ENCODE peak calls at places on chromosomes 12 and 14, in nine cellular contexts. O, J, N, T, G, R, L, W and M are unnamed samples.

GRCh38 chr12:110022980-110023633 is 23.9 kb downstream of the ANKRD13A start:
- DNase-seq in O (no peak), J (no peak), N (no peak), T (no peak), G (no peak), R (no peak), L (no peak), W (peak), M (no peak)

GRCh38 chr14:91405241-91405721 is 12.3 kb downstream of the CCDC88C start:
- DNase-seq in O (no peak), J (no peak), N (no peak), T (no peak), G (no peak), R (no peak), L (no peak), W (peak), M (no peak)

GRCh38 chr12:122958198-122958888 is 7.9 kb downstream of the ABCB9 start:
- DNase-seq in O (no peak), J (no peak), N (no peak), T (no peak), G (no peak), R (no peak), L (no peak), W (no peak), M (no peak)

GRCh38 chr12:10121278-10121677 is 8.7 kb downstream of the CLEC7A start:
- DNase-seq in O (no peak), J (no peak), N (no peak), T (no peak), G (no peak), R (no peak), L (no peak), W (no peak), M (no peak)

GRCh38 chr12:5051913-5052312 is 8.2 kb downstream of the KCNA5 start:
- DNase-seq in O (no peak), J (no peak), N (no peak), T (no peak), G (no peak), R (no peak), L (no peak), W (no peak), M (no peak)

GRCh38 chr14:39265032-39265431 is 31.3 kb downstream of the MIA2 start:
- DNase-seq in O (no peak), J (no peak), N (no peak), T (peak), G (peak), R (no peak), L (no peak), W (no peak), M (no peak)

GRCh38 chr14:57060276-57060956 is 208.3 kb downstream of the EXOC5 start:
- DNase-seq in O (no peak), J (no peak), N (no peak), T (no peak), G (no peak), R (no peak), L (peak), W (no peak), M (peak)

GRCh38 chr12:51051787-51052186 is 3.7 kb downstream of the LETMD1 start:
- DNase-seq in O (no peak), J (no peak), N (no peak), T (no peak), G (no peak), R (no peak), L (no peak), W (no peak), M (no peak)

GRCh38 chr12:119667577-119668314 is at the start of gene PRKAB1:
- DNase-seq in O (peak), J (peak), N (peak), T (peak), G (peak), R (peak), L (peak), W (peak), M (peak)

GRCh38 chr12:108335349-108336119 is 3.6 kb downstream of the CMKLR1 start:
- DNase-seq in O (no peak), J (no peak), N (no peak), T (no peak), G (no peak), R (no peak), L (peak), W (no peak), M (no peak)

GRCh38 chr14:72595152-72595551 is 298.7 kb downstream of the DPF3 start:
- DNase-seq in O (no peak), J (no peak), N (no peak), T (no peak), G (no peak), R (no peak), L (no peak), W (no peak), M (no peak)

GRCh38 chr12:47577213-47577612 is 128.6 kb downstream of the RPAP3 start:
- DNase-seq in O (no peak), J (no peak), N (no peak), T (no peak), G (no peak), R (no peak), L (no peak), W (no peak), M (no peak)

GRCh38 chr12:139585-139984 is 73.0 kb downstream of the IQSEC3 start:
- DNase-seq in O (no peak), J (no peak), N (no peak), T (no peak), G (no peak), R (no peak), L (no peak), W (no peak), M (no peak)

GRCh38 chr12:43847427-43847826 is 11.5 kb downstream of the TMEM117 start:
- DNase-seq in O (no peak), J (no peak), N (no peak), T (peak), G (peak), R (no peak), L (no peak), W (no peak), M (peak)

GRCh38 chr12:110075880-110076279 is 27.6 kb upstream of the C12orf76 start:
- DNase-seq in O (no peak), J (no peak), N (no peak), T (no peak), G (no peak), R (no peak), L (no peak), W (no peak), M (no peak)

GRCh38 chr12:95601626-95602025 is 50.4 kb upstream of the USP44 start:
- DNase-seq in O (no peak), J (no peak), N (no peak), T (peak), G (no peak), R (no peak), L (no peak), W (no peak), M (no peak)

GRCh38 chr12:39958377-39958776 is 147.5 kb downstream of the SLC2A13 start:
- DNase-seq in O (no peak), J (no peak), N (no peak), T (no peak), G (no peak), R (peak), L (no peak), W (no peak), M (no peak)

GRCh38 chr12:15767301-15767700 is 21.9 kb downstream of the EPS8 start:
- DNase-seq in O (no peak), J (no peak), N (no peak), T (no peak), G (no peak), R (no peak), L (no peak), W (no peak), M (no peak)

GRCh38 chr14:90805662-90806548 is 10.3 kb downstream of the TTC7B start:
- DNase-seq in O (no peak), J (no peak), N (no peak), T (no peak), G (no peak), R (no peak), L (no peak), W (peak), M (no peak)

GRCh38 chr12:121765573-121765972 is 27.9 kb downstream of the RHOF start:
- DNase-seq in O (no peak), J (no peak), N (peak), T (peak), G (peak), R (no peak), L (no peak), W (no peak), M (no peak)

GRCh38 chr14:106228541-106229158 is 702.3 kb downstream of the TMEM121 start:
- DNase-seq in O (no peak), J (no peak), N (no peak), T (no peak), G (no peak), R (no peak), L (no peak), W (no peak), M (no peak)

GRCh38 chr12:75982974-75983660 is 48.5 kb downstream of the PHLDA1 start:
- DNase-seq in O (no peak), J (no peak), N (no peak), T (no peak), G (no peak), R (no peak), L (no peak), W (no peak), M (no peak)

GRCh38 chr14:52907949-52908348 is 42.9 kb downstream of the FERMT2 start:
- DNase-seq in O (no peak), J (no peak), N (no peak), T (no peak), G (peak), R (no peak), L (no peak), W (no peak), M (no peak)

GRCh38 chr14:31440280-31440679 is 17.0 kb downstream of the DTD2 start:
- DNase-seq in O (no peak), J (no peak), N (no peak), T (no peak), G (no peak), R (no peak), L (no peak), W (no peak), M (no peak)

GRCh38 chr12:111686574-111687105 is 787 bp downstream of the ACAD10 start:
- DNase-seq in O (no peak), J (no peak), N (peak), T (no peak), G (no peak), R (no peak), L (no peak), W (no peak), M (no peak)

GRCh38 chr12:480831-481230 is 21.1 kb downstream of the B4GALNT3 start:
- DNase-seq in O (no peak), J (no peak), N (no peak), T (peak), G (peak), R (no peak), L (no peak), W (no peak), M (no peak)

GRCh38 chr12:11953523-11953922 is 117.2 kb upstream of the BCL2L14 start:
- DNase-seq in O (no peak), J (no peak), N (no peak), T (no peak), G (no peak), R (no peak), L (no peak), W (no peak), M (no peak)

GRCh38 chr12:92602476-92602875 is 100.3 kb upstream of the PLEKHG7 start:
- DNase-seq in O (no peak), J (no peak), N (peak), T (no peak), G (peak), R (no peak), L (no peak), W (no peak), M (peak)

GRCh38 chr14:103064978-103065377 is 7.6 kb upstream of the CDC42BPB start:
- DNase-seq in O (no peak), J (no peak), N (no peak), T (no peak), G (no peak), R (no peak), L (no peak), W (no peak), M (no peak)

GRCh38 chr12:132400011-132400641 is 70.7 kb upstream of the GALNT9 start:
- DNase-seq in O (no peak), J (no peak), N (no peak), T (no peak), G (no peak), R (no peak), L (no peak), W (no peak), M (no peak)

GRCh38 chr12:2902287-2902880 is 11.7 kb downstream of the TULP3 start:
- DNase-seq in O (no peak), J (no peak), N (no peak), T (no peak), G (no peak), R (no peak), L (no peak), W (peak), M (no peak)

GRCh38 chr12:130639759-130640158 is 76.3 kb downstream of the RIMBP2 start:
- DNase-seq in O (no peak), J (no peak), N (no peak), T (no peak), G (peak), R (no peak), L (no peak), W (no peak), M (no peak)